ENCODE peak calls at places on chromosome 12, in four cellular contexts. U is GM12878, K is K562, F is HepG2. X is an unnamed sample.

GRCh38 chr12:116534341-116535121 is 24.6 kb upstream of the MAP1LC3B2 start:
- DNase-seq in F (no peak), K (peak), U (no peak), X (no peak)

GRCh38 chr12:132310181-132311040 is 19.0 kb downstream of the GALNT9 start:
- DNase-seq in F (no peak), K (no peak), U (no peak), X (no peak)

GRCh38 chr12:116636636-116637519 is 77.7 kb downstream of the MAP1LC3B2 start:
- DNase-seq in F (peak), K (no peak), U (no peak), X (no peak)

GRCh38 chr12:27970391-27970980 is 2.0 kb downstream of the PTHLH start:
- DNase-seq in U (no peak), F (no peak), K (no peak), X (no peak)

GRCh38 chr12:84604541-84604940 is 308.1 kb downstream of the SLC6A15 start:
- DNase-seq in F (no peak), U (no peak), K (no peak), X (no peak)

GRCh38 chr12:59005195-59005961 is 85.1 kb upstream of the LRIG3 start:
- DNase-seq in K (no peak), F (no peak), U (no peak), X (no peak)

GRCh38 chr12:28057856-28058615 is 85.5 kb upstream of the PTHLH start:
- DNase-seq in K (no peak), U (peak), F (no peak), X (no peak)

GRCh38 chr12:75364918-75365317 is 26.0 kb upstream of the GLIPR1L2 start:
- DNase-seq in U (no peak), F (no peak), K (no peak), X (no peak)

GRCh38 chr12:125983094-125983783 is 918.0 kb downstream of the AACS start:
- DNase-seq in U (no peak), K (peak), F (peak), X (peak)

DNA sequence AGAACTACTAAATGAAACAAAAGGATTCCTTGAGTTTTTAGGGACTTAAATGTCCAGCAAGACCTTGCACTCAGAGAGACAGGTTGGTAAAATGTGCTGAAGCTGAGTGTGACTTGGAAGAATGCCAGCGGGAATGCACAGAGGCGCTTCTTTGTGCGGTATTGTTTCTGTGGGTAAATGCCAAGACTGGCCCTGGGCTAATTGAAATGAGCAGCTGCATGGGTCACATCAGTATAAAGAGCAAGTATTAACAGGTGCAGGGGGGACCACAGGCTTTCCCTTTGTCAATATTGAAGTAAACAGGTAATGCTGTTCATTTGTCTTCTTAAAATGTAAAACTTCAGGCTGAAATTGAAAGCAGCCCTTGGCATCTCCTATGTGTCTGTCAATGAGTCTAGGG is 74.3 kb downstream of the LMO3 start:
- DNase-seq in F (no peak), U (no peak), K (no peak), X (no peak)
- TF ChIP-seq GABPA in F (no peak), U (no peak), K (no peak), X (no peak)

DNA sequence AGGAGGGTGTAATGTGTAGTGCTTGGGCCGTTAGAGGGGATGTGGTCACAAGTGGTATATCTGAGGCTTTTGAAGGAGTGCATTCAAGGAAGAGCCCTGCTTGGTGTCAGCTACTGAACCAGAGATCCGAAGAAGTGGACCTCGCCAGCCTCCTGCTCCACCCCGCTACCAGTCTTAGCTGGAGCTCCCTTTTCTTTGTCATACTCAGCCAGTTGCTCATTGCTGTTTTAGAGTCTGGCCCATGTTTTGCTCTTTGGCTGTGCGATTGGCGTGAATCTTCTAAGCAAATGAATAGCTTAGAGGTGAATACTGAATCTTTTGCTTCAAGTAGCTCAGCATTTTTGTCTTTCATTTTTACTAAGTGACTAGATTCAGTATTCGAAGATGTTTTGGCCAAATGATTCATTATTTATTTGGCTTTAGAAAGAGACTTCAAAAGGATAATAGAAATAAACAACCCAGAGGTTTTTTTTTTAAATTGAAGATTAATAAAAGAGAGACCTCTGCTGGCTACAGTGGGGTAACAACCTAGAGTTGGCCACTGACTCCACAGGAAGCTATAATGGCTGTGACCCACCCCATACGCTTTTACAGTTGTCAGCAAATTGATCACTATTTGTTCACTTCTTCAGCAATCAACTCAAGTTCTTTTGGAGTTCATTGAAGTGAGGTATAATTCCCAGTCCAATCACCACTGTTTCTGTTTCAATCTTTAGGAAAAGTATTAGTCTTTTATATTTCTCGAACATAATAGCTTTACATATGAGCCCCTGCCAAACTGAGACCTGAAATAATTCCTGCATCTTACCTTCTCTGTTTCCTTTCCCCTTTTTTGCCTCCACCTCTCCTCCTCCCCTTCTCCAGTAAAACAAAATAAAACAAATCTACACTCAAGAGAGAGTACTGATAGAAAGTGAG is 19.9 kb downstream of the CDKN1B start:
- DNase-seq in F (no peak), K (peak), U (peak), X (no peak)
- TF ChIP-seq HDAC2 in F (no peak), K (no peak), U (no peak), X (no peak)

DNA sequence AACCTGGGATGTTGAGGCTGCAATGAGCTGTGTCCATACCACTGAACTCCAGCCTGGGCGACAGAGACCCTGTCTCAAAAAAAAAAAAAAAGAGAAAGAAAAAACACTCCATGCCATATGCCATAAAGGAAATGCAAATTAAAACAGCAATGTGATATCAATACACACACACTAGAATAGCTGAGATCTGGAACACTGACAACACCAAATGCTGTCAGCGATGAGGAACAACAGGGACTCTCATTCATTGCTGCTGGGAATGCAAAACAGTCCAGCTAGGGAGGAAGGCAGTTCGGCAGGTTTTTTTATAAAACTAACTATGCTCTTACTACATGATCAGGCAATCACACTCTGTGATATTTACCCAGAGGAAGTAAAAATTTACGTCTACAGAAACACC is 3.4 kb upstream of the ABCB9 start:
- DNase-seq in K (no peak), F (no peak), U (no peak), X (no peak)
- TF ChIP-seq GABPA in K (no peak), F (no peak), U (no peak), X (no peak)

DNA sequence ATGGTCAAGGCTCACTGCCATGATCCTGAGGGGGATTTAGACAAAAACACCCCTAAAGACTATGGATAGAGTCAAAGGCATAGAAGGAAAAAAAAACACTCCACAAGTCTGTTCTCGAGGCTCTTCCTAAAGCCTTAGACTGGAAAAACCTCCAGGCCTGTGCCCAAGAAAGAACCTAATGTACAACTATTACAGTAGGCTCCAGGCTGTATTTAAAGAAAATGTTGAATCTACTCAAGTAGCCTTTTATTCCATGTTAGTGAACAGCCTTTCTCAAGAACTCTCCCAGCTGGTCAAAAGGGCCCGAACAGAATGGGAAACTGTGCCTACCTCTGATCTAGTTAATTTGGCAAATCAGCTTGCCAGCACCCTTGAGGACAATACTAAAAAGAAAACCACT is 28.3 kb downstream of the GNPTAB start:
- DNase-seq in F (no peak), U (no peak), K (no peak), X (no peak)
- TF ChIP-seq HDAC2 in F (no peak), U (no peak), K (no peak), X (no peak)

DNA sequence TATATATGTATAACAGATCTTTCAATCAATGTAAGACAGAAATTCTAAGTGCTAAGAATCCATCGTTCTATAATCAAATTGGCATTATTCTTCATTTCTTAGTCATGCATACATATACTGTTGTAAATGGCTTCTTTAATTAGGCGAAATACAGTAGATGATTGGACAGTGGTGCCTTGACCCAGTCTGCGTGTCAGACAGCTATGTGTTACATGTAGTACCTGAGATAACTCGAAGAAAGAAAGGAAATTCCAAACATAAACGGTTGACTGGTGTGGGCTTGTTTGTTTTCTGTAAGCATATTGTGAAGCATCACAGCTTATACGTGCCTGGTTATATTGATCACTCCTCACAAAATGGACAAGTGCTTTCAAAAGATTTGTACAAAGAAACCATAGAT is 210.5 kb downstream of the ETNK1 start:
- DNase-seq in U (no peak), F (no peak), K (no peak), X (no peak)
- TF ChIP-seq GABPA in U (no peak), F (no peak), K (no peak), X (no peak)

GRCh38 chr12:113022563-113023297 is 33.8 kb upstream of the DTX1 start:
- DNase-seq in U (no peak), F (no peak), K (no peak), X (no peak)
- TF ChIP-seq HDAC2 in U (no peak), F (no peak), K (no peak), X (no peak)

GRCh38 chr12:9367201-9367600 is 159.0 kb upstream of the PZP start:
- DNase-seq in K (no peak), F (no peak), U (no peak), X (no peak)

GRCh38 chr12:9365296-9365695 is 157.1 kb upstream of the PZP start:
- DNase-seq in U (no peak), F (no peak), K (no peak), X (no peak)

GRCh38 chr12:9361879-9362326 is 153.7 kb upstream of the PZP start:
- DNase-seq in F (no peak), U (peak), K (no peak), X (no peak)

GRCh38 chr12:9363145-9363544 is 154.9 kb upstream of the PZP start:
- DNase-seq in F (no peak), U (peak), K (no peak), X (no peak)

DNA sequence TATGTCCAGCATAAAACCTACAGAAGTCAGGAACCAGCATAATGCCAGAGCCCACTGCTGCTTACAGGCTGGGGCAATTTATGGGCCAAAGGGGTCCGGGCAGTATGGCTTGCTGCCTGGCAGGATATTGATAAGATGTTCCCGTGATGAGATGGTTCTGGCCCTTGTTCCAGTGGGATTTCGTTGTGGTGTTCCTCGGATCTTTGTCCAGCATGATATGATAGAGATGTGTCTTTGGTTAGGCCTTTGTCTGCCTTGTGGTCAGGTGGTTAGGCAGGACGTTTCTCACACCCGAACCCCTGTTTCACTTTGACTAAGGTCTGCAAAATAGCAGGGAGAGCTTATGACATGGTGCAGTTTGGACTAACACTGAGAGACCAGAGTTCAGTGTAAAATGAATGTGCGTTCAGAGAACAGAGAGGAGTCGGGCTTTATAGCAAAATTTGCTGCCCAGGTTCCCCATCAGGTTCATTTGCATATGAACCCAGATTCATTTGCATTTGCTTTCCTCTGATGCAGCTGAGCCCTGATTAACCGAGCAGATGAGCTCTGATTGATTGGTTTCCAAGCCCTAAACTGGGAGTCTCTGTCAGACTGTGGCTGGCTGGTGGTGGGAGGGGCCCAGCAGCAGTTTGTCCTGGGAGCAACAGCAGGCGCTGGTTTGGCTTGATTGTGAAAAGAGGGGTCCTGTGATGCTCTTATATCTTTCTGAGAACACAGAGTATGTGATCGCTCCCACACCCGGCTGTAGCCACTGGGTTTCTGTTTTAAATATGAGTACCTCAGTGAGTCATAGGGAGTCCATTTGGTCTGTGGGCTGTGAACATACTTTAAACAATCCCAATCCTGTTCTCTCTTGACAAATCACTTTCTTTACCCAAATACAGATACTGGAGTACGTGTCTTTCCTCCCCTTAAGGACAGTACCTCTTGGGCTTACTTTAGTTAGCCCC is 156.3 kb upstream of the PZP start:
- DNase-seq in F (peak), U (peak), K (no peak), X (peak)
- TF ChIP-seq GABPA in F (no peak), U (peak), K (no peak), X (no peak)

GRCh38 chr12:76713986-76714385 is 49.9 kb upstream of the ZDHHC17 start:
- DNase-seq in K (no peak), U (no peak), F (no peak), X (no peak)
- TF ChIP-seq HDAC2 in K (no peak), U (no peak), F (no peak), X (no peak)

X was measured in H1.